ENCODE peak calls at places on chromosomes 5 and 9, in four cellular contexts. Q is OCI-LY7, R is CD14-positive monocyte, Y is tibial artery. I is an unnamed sample.
A peak's percentile ranks its signal among the peaks of the same experiment; 100 is the strongest.

GRCh38 chr9:72773570-72773969 is 179.3 kb downstream of the ALDH1A1 start:
- DNase-seq in R (no peak), Y (no peak), Q (no peak), I (no peak)

GRCh38 chr5:110414360-110414759 is 312.1 kb downstream of the TMEM232 start:
- DNase-seq in R (no peak), Q (no peak), Y (no peak), I (no peak)

GRCh38 chr9:136807281-136808074 is at the start of gene RABL6:
- DNase-seq in R (peak; percentile 65), Q (peak; percentile 86), Y (peak; percentile 86), I (peak; percentile 88)

GRCh38 chr5:79959407-79959806 is 31.7 kb downstream of the MTX3 start:
- DNase-seq in R (no peak), Y (no peak), Q (peak; percentile 25), I (no peak)

GRCh38 chr9:121226186-121226585 is 24.5 kb upstream of the RAB14 start:
- DNase-seq in Q (no peak), Y (no peak), R (no peak), I (no peak)

GRCh38 chr9:77375956-77376532 is 198.7 kb downstream of the VPS13A start:
- DNase-seq in R (no peak), Q (no peak), Y (no peak), I (no peak)

GRCh38 chr5:58810086-58810485 is 227.2 kb downstream of the RAB3C start:
- DNase-seq in R (no peak), Q (no peak), Y (no peak), I (no peak)

GRCh38 chr5:149488645-149489306 is 62.5 kb downstream of the CSNK1A1 start:
- DNase-seq in Q (no peak), Y (no peak), R (no peak), I (no peak)

GRCh38 chr5:1285883-1286291 is 9.0 kb downstream of the TERT start:
- DNase-seq in R (no peak), Y (peak; percentile 31), Q (no peak), I (peak; percentile 86)

GRCh38 chr5:87776785-87777184 is 364.1 kb upstream of the CCNH start:
- DNase-seq in Y (no peak), R (no peak), Q (no peak), I (no peak)

GRCh38 chr5:127909821-127910220 is 173.7 kb upstream of the SLC12A2 start:
- DNase-seq in R (no peak), Y (no peak), Q (no peak), I (no peak)

GRCh38 chr5:39547548-39548154 is 122.9 kb upstream of the DAB2 start:
- DNase-seq in Y (no peak), R (no peak), Q (peak; percentile 38), I (no peak)

GRCh38 chr9:99357575-99357974 is 135.5 kb downstream of the SEC61B start:
- DNase-seq in R (no peak), Q (no peak), Y (peak; percentile 84), I (no peak)

GRCh38 chr9:1024112-1024511 is 26.0 kb upstream of the DMRT2 start:
- DNase-seq in Q (no peak), R (no peak), Y (no peak), I (no peak)

GRCh38 chr5:172113036-172113435 is 75.0 kb downstream of the STK10 start:
- DNase-seq in Y (no peak), R (no peak), Q (peak; percentile 57), I (no peak)

GRCh38 chr5:38265546-38266179 is 7.3 kb downstream of the EGFLAM start:
- DNase-seq in R (no peak), Y (no peak), Q (peak; percentile 50), I (no peak)

GRCh38 chr9:72597181-72597517 is 75.7 kb downstream of the TMC1 start:
- DNase-seq in R (no peak), Q (no peak), Y (no peak), I (no peak)

GRCh38 chr5:55391707-55392106 is 83.9 kb downstream of the MTREX start:
- DNase-seq in Q (no peak), Y (no peak), R (no peak), I (no peak)

GRCh38 chr5:151691706-151692105 is 5.0 kb upstream of the SPARC start:
- DNase-seq in R (no peak), Y (no peak), Q (no peak), I (no peak)

GRCh38 chr5:79552984-79553383 is 39.0 kb upstream of the HOMER1 start:
- DNase-seq in Q (no peak), Y (no peak), R (no peak), I (no peak)

GRCh38 chr9:12698293-12698692 is 5.1 kb downstream of the TYRP1 start:
- DNase-seq in Q (no peak), Y (no peak), R (no peak), I (no peak)

GRCh38 chr9:14831661-14832060 is 78.6 kb downstream of the FREM1 start:
- DNase-seq in R (no peak), Q (no peak), Y (no peak), I (no peak)

GRCh38 chr9:127700594-127701255 is 6.1 kb upstream of the CFAP157 start:
- DNase-seq in Q (no peak), R (no peak), Y (no peak), I (no peak)

GRCh38 chr5:179778591-179778990 is 15.2 kb upstream of the LTC4S start:
- DNase-seq in Y (no peak), R (no peak), Q (no peak), I (no peak)

GRCh38 chr5:57902035-57902434 is 419.4 kb upstream of the ACTBL2 start:
- DNase-seq in Y (no peak), Q (no peak), R (no peak), I (no peak)

GRCh38 chr9:13444696-13445095 is 165.2 kb upstream of the MPDZ start:
- DNase-seq in Y (no peak), R (no peak), Q (no peak), I (no peak)

GRCh38 chr5:178461426-178461730 is 128.8 kb downstream of the COL23A1 start:
- DNase-seq in Y (no peak), Q (no peak), R (no peak), I (no peak)
- TF ChIP-seq CTCF in Y (no peak), Q (peak; percentile 6), R (peak; percentile 50), I (peak; percentile 20)

GRCh38 chr5:133319905-133320520 is 268.2 kb downstream of the HSPA4 start:
- DNase-seq in R (no peak), Q (peak; percentile 5), Y (no peak), I (no peak)
- TF ChIP-seq CTCF in R (no peak), Q (peak; percentile 62), Y (no peak), I (peak; percentile 14)

GRCh38 chr9:94728719-94729118 is 2.2 kb downstream of the AOPEP start:
- DNase-seq in R (no peak), Y (no peak), Q (no peak), I (no peak)

GRCh38 chr9:94734054-94734754 is 7.7 kb downstream of the AOPEP start:
- DNase-seq in Q (no peak), Y (no peak), R (no peak), I (no peak)

GRCh38 chr9:94726495-94727191 is at the start of gene AOPEP:
- DNase-seq in R (peak; percentile 99), Y (peak; percentile 99), Q (peak; percentile 98), I (peak; percentile 99)

GRCh38 chr9:94725293-94725692 is 1.2 kb upstream of the AOPEP start:
- DNase-seq in R (no peak), Y (no peak), Q (no peak), I (no peak)

DNA sequence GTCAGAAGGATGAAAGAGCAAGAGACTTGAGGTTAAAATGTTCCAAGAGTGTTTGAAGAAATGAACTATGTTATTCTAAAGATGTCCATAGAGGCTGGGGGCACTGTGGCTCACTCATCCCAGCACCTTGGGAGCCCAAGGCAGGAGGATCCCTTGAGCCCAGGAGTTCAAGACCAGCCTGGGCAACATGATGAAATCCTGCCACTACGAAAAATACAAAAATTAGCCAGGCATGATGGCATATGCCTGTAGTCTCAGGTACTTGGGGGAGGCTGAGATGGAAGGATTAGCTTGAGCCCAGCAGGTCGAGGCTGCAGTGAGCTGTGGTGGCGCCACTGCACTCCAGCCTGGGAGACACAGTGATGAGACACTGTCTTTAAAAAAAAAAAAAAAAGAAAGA is 2.7 kb downstream of the AOPEP start:
- DNase-seq in Y (no peak), Q (no peak), R (no peak), I (no peak)
- TF ChIP-seq CTCF in Y (no peak), Q (peak; percentile 55), R (no peak), I (peak; percentile 22)

DNA sequence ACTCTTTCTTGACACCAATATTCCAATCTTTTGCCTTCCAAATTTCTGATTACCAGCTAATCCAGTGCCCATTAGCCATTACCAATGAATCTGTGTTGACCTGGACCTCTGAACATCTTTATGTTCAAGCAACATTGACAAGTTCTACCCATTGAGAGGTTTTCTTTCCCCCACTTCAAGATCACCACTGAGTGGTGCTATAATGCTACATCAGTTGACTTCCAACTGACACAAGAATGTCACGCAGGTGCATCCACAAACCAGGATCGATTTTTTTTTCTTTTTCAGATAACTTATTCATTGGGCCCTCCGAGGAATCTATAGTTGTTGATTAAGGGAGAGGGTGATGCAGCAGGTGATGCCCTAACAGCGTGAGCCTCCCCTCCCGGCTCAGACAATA is 102.6 kb downstream of the SLC1A3 start:
- DNase-seq in Q (no peak), R (no peak), Y (no peak), I (no peak)
- TF ChIP-seq CTCF in Q (peak; percentile 20), R (no peak), Y (no peak), I (no peak)

GRCh38 chr9:132447346-132447745 is 37.3 kb downstream of the CFAP77 start:
- DNase-seq in Y (no peak), R (no peak), Q (no peak), I (no peak)
- TF ChIP-seq CTCF in Y (no peak), R (no peak), Q (no peak), I (peak; percentile 49)

GRCh38 chr5:131005963-131006684 is 158.9 kb downstream of the HINT1 start:
- DNase-seq in Q (no peak), R (no peak), Y (no peak), I (no peak)
- TF ChIP-seq CTCF in Q (peak; percentile 35), R (no peak), Y (no peak), I (peak; percentile 62)

GRCh38 chr9:126294331-126295081 is 32.1 kb upstream of the MVB12B start:
- DNase-seq in Q (no peak), R (no peak), Y (no peak), I (no peak)

GRCh38 chr9:126291925-126292324 is 34.7 kb upstream of the MVB12B start:
- DNase-seq in Q (no peak), R (no peak), Y (no peak), I (no peak)

GRCh38 chr9:126292736-126293521 is 33.7 kb upstream of the MVB12B start:
- DNase-seq in Q (no peak), R (no peak), Y (no peak), I (no peak)

GRCh38 chr9:126295082-126295477 is 31.5 kb upstream of the MVB12B start:
- DNase-seq in Y (no peak), R (no peak), Q (no peak), I (no peak)

DNA sequence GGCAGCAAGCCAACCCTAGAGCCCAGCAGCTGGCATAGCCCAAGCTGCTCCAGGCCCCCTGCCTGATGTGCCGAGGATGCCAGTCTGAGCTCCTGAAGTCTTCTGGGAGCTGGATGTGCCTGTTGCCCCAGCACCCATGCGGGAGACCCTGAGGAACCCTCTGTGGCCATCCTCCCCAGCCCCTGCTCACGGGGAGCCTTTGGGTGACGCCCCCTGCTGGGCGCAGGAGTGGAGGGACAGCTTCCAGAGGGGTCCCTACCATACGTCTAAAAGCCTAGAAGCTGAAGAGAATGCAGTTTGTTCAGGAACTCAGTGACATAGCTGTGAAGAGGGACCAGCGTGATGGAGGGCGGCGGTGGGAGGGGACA is 33.1 kb upstream of the MVB12B start:
- DNase-seq in Q (peak; percentile 7), Y (no peak), R (no peak), I (no peak)
- TF ChIP-seq CTCF in Q (peak; percentile 72), Y (no peak), R (peak; percentile 23), I (peak; percentile 52)